ENCODE peak calls at places on chromosomes 16 and 17, in eight cellular contexts. O is HT-29; Z is CD8-positive, alpha-beta T cell; B is activated CD4-positive, alpha-beta memory T cell treated with anti-CD3 and anti-CD28 coated beads, Interleukin-2, amount 10 ng/mL, durations not matched to agents 7 days and 5 days; R is RWPE1; Y is head of caudate nucleus; L is germinal center; S is DMS 273 treated with DMSO at 0.1 percent for 48 hours. T is an unnamed sample.

GRCh38 chr16:31157136-31157535 is 7.3 kb upstream of the PRSS36 start:
- DNase-seq in O (no peak), L (no peak), B (no peak), Y (no peak), S (no peak), R (no peak), Z (no peak), T (no peak)

GRCh38 chr17:61345825-61346628 is 53.6 kb upstream of the TBX2 start:
- DNase-seq in O (no peak), R (no peak), B (no peak), Y (no peak), Z (no peak), S (no peak), L (no peak), T (no peak)

GRCh38 chr17:20157078-20157360 is 147.9 kb downstream of the SPECC1 start:
- DNase-seq in L (no peak), B (no peak), Z (no peak), O (no peak), R (peak), Y (no peak), S (no peak), T (no peak)

GRCh38 chr17:81251943-81252301 is 12.8 kb downstream of the NDUFAF8 start:
- DNase-seq in O (no peak), Z (no peak), S (peak), B (no peak), R (no peak), Y (no peak), L (peak), T (peak)

GRCh38 chr17:48546187-48546923 is 1.4 kb upstream of the HOXB2 start:
- DNase-seq in Z (no peak), L (no peak), O (no peak), B (no peak), R (no peak), Y (no peak), S (no peak), T (no peak)

GRCh38 chr17:72135546-72136325 is 14.9 kb downstream of the SOX9 start:
- DNase-seq in Y (no peak), Z (no peak), B (no peak), O (no peak), R (no peak), S (peak), L (no peak), T (no peak)

GRCh38 chr17:32985357-32985756 is 6.3 kb upstream of the SPACA3 start:
- DNase-seq in S (no peak), R (no peak), O (no peak), Y (no peak), Z (no peak), B (no peak), L (no peak), T (no peak)

GRCh38 chr17:41919165-41919817 is 540 bp upstream of the ACLY start:
- DNase-seq in L (no peak), S (no peak), B (no peak), Y (no peak), O (peak), R (peak), Z (no peak), T (no peak)

GRCh38 chr17:80468222-80468621 is 8.2 kb downstream of the NPTX1 start:
- DNase-seq in R (no peak), L (no peak), B (no peak), Y (no peak), S (no peak), Z (no peak), O (no peak), T (no peak)

GRCh38 chr16:78648517-78648916 is 549.1 kb downstream of the WWOX start:
- DNase-seq in S (no peak), B (no peak), O (no peak), L (no peak), Y (no peak), R (no peak), Z (no peak), T (no peak)

GRCh38 chr17:33328129-33328528 is 35.0 kb upstream of the ASIC2 start:
- DNase-seq in L (no peak), Z (no peak), O (peak), Y (no peak), R (peak), B (no peak), S (no peak), T (no peak)

GRCh38 chr17:9971991-9972390 is 66.9 kb upstream of the RCVRN start:
- DNase-seq in S (no peak), B (no peak), O (no peak), L (no peak), Z (no peak), R (peak), Y (no peak), T (no peak)

GRCh38 chr17:43890240-43890639 is 17.1 kb downstream of the MPP2 start:
- DNase-seq in S (no peak), B (no peak), Z (no peak), Y (no peak), R (no peak), O (no peak), L (no peak), T (no peak)

T was measured in Jurkat, Clone E6-1.